ENCODE peak calls at places on chromosome 20, in five cellular contexts. D is activated CD4-positive, alpha-beta T cell treated with anti-CD3 and anti-CD28 coated beads for 36 hours; R is stimulated activated CD8-positive, alpha-beta memory T cell treated with anti-CD3 and anti-CD28 coated beads, Interleukin-7, amount 100 ng/mL, for 1 hour; X is AG10803; P is H9. A is an unnamed sample.

GRCh38 chr20:10611357-10611756 is 62.4 kb downstream of the JAG1 start:
- DNase-seq in P (peak; percentile 79), X (peak; percentile 50), R (no peak), D (peak; percentile 33), A (peak; percentile 71)

GRCh38 chr20:61045876-61046585 is 206.0 kb upstream of the CDH4 start:
- DNase-seq in X (no peak), D (no peak), R (no peak), P (peak; percentile 61), A (no peak)

GRCh38 chr20:17680128-17680835 is 1.8 kb downstream of the RRBP1 start:
- DNase-seq in R (no peak), D (no peak), X (peak; percentile 76), P (no peak), A (peak; percentile 29)

GRCh38 chr20:3383878-3384495 is 23.5 kb downstream of the DNAAF9 start:
- DNase-seq in D (peak; percentile 71), X (no peak), P (no peak), R (no peak), A (no peak)

GRCh38 chr20:910132-910839 is 5.8 kb downstream of the ANGPT4 start:
- DNase-seq in R (no peak), D (no peak), X (peak; percentile 47), P (no peak), A (no peak)

GRCh38 chr20:11375966-11376365 is 541.7 kb upstream of the BTBD3 start:
- DNase-seq in R (no peak), P (no peak), D (no peak), X (no peak), A (no peak)

GRCh38 chr20:34951252-34951651 is 4.4 kb downstream of the GSS start:
- DNase-seq in D (no peak), R (no peak), P (no peak), X (no peak), A (no peak)

GRCh38 chr20:17849901-17850673 is 118.5 kb downstream of the SNX5 start:
- DNase-seq in X (peak; percentile 100), R (no peak), P (no peak), D (no peak), A (peak; percentile 98)

GRCh38 chr20:58656825-58657224 is 5.7 kb downstream of the STX16 start:
- DNase-seq in X (no peak), P (no peak), D (no peak), R (no peak), A (no peak)

GRCh38 chr20:36572701-36573102 is 695 bp upstream of the TGIF2 start:
- DNase-seq in R (no peak), X (peak; percentile 20), D (peak; percentile 88), P (peak; percentile 51), A (peak; percentile 32)

GRCh38 chr20:57465486-57465885 is 59.5 kb downstream of the CTCFL start:
- DNase-seq in R (no peak), P (no peak), D (no peak), X (no peak), A (no peak)

GRCh38 chr20:48384147-48384818 is 443.5 kb downstream of the PREX1 start:
- DNase-seq in R (no peak), X (no peak), D (peak; percentile 62), P (peak; percentile 87), A (no peak)

GRCh38 chr20:47354710-47355488 is 1.6 kb downstream of the ZMYND8 start:
- DNase-seq in X (no peak), D (peak; percentile 24), R (no peak), P (no peak), A (peak; percentile 56)

GRCh38 chr20:29689411-29690225 is 1567.8 kb upstream of the DEFB115 start:
- DNase-seq in D (peak; percentile 46), R (no peak), X (peak; percentile 18), P (no peak), A (no peak)

GRCh38 chr20:1537731-1538058 is 19.8 kb downstream of the SIRPD start:
- DNase-seq in D (no peak), R (no peak), X (no peak), P (no peak), A (no peak)

GRCh38 chr20:23663180-23663579 is 25.4 kb upstream of the CST3 start:
- DNase-seq in P (no peak), X (no peak), R (no peak), D (no peak), A (no peak)

GRCh38 chr20:63246490-63247284 is 7.6 kb downstream of the NKAIN4 start:
- DNase-seq in P (peak; percentile 76), X (no peak), D (no peak), R (no peak), A (no peak)

GRCh38 chr20:58552366-58552934 is 37.3 kb upstream of the APCDD1L start:
- DNase-seq in D (no peak), P (peak; percentile 15), R (no peak), X (no peak), A (no peak)

GRCh38 chr20:41559658-41560057 is 58.5 kb downstream of the CHD6 start:
- DNase-seq in P (no peak), R (no peak), X (no peak), D (no peak), A (no peak)

A was measured in dermis blood vessel endothelial cell.